ENCODE peak calls at places on chromosomes 13 and 19, in six cellular contexts. One of them, this sample, is unnamed.

GRCh38 chr13:73803997-73804396 is 330.2 kb downstream of the KLF12 start:
- DNase-seq in K562: no peak
- DNase-seq in HepG2: no peak
- DNase-seq in HL-60: no peak
- DNase-seq in SK-N-SH: no peak
- DNase-seq in H1: no peak
- DNase-seq in this sample: no peak

GRCh38 chr13:111460548-111461444 is 140.4 kb downstream of the TEX29 start:
- DNase-seq in K562: no peak
- DNase-seq in HL-60: no peak
- DNase-seq in H1: peak
- DNase-seq in SK-N-SH: peak
- DNase-seq in HepG2: peak
- DNase-seq in this sample: no peak

GRCh38 chr19:31354316-31354715 is 5.1 kb upstream of the TSHZ3 start:
- DNase-seq in K562: no peak
- DNase-seq in H1: no peak
- DNase-seq in HepG2: no peak
- DNase-seq in HL-60: no peak
- DNase-seq in SK-N-SH: peak
- DNase-seq in this sample: no peak

GRCh38 chr13:35475960-35476943 is at the start of gene MAB21L1:
- DNase-seq in HepG2: no peak
- DNase-seq in K562: no peak
- DNase-seq in H1: no peak
- DNase-seq in SK-N-SH: peak
- DNase-seq in HL-60: no peak
- DNase-seq in this sample: no peak

GRCh38 chr19:290539-291521 is at the start of gene PLPP2:
- DNase-seq in HL-60: no peak
- DNase-seq in SK-N-SH: peak
- DNase-seq in HepG2: no peak
- DNase-seq in H1: peak
- DNase-seq in K562: peak
- DNase-seq in this sample: no peak

GRCh38 chr19:51203941-51204720 is 20.7 kb upstream of the CD33 start:
- DNase-seq in HL-60: no peak
- DNase-seq in K562: no peak
- DNase-seq in SK-N-SH: no peak
- DNase-seq in HepG2: no peak
- DNase-seq in H1: no peak
- DNase-seq in this sample: no peak

GRCh38 chr13:66618702-66619101 is 611.4 kb downstream of the PCDH9 start:
- DNase-seq in HL-60: no peak
- DNase-seq in HepG2: peak
- DNase-seq in K562: peak
- DNase-seq in SK-N-SH: peak
- DNase-seq in H1: no peak
- DNase-seq in this sample: no peak

GRCh38 chr13:110989331-110989730 is 74.5 kb upstream of the ANKRD10 start:
- DNase-seq in HepG2: no peak
- DNase-seq in HL-60: no peak
- DNase-seq in K562: no peak
- DNase-seq in H1: no peak
- DNase-seq in SK-N-SH: no peak
- DNase-seq in this sample: no peak

GRCh38 chr13:48892311-48892710 is 83.4 kb upstream of the FNDC3A start:
- DNase-seq in K562: no peak
- DNase-seq in HepG2: peak
- DNase-seq in HL-60: no peak
- DNase-seq in H1: no peak
- DNase-seq in SK-N-SH: no peak
- DNase-seq in this sample: no peak

GRCh38 chr19:35240322-35240721 is 8.5 kb upstream of the LSR start:
- DNase-seq in HepG2: no peak
- DNase-seq in H1: no peak
- DNase-seq in K562: no peak
- DNase-seq in SK-N-SH: no peak
- DNase-seq in HL-60: no peak
- DNase-seq in this sample: peak

GRCh38 chr13:107767119-107767518 is 448.2 kb downstream of the LIG4 start:
- DNase-seq in SK-N-SH: peak
- DNase-seq in K562: no peak
- DNase-seq in HepG2: no peak
- DNase-seq in HL-60: no peak
- DNase-seq in H1: no peak
- DNase-seq in this sample: no peak

GRCh38 chr13:102708211-102708610 is 13.4 kb upstream of the METTL21C start:
- DNase-seq in SK-N-SH: no peak
- DNase-seq in H1: no peak
- DNase-seq in HL-60: no peak
- DNase-seq in HepG2: no peak
- DNase-seq in K562: no peak
- DNase-seq in this sample: no peak

DNA sequence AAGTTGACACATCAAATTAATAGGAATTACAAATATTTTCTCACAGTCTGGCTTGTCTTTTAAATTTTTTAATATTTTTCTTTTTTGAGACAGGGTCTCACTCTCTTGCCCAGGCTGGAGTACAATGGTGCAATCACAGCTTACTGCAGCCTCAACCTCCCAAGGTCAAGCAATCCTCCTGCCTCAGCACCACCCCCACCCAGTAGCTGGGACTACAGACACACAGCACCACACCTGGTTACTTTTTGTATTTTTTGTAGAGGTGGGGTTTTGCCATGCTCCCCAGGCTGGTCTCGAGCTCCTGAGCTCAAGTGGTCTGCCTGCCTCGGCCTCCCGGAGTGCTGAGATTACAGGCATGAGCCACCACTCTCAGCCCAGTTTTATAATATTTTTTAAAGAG is 72.0 kb downstream of the SPATA13 start:
- DNase-seq in SK-N-SH: no peak
- DNase-seq in HL-60: no peak
- DNase-seq in HepG2: no peak
- DNase-seq in H1: no peak
- DNase-seq in K562: no peak
- DNase-seq in this sample: no peak
- TF ChIP-seq GABPA in SK-N-SH: no peak
- TF ChIP-seq GABPA in HL-60: no peak
- TF ChIP-seq GABPA in HepG2: no peak
- TF ChIP-seq GABPA in H1: no peak
- TF ChIP-seq GABPA in K562: no peak
- TF ChIP-seq GABPA in this sample: no peak

GRCh38 chr19:2046046-2046907 is 4.8 kb downstream of the MKNK2 start:
- DNase-seq in H1: no peak
- DNase-seq in HepG2: no peak
- DNase-seq in HL-60: peak
- DNase-seq in SK-N-SH: no peak
- DNase-seq in K562: peak
- DNase-seq in this sample: no peak

GRCh38 chr19:2048104-2048958 is 2.7 kb downstream of the MKNK2 start:
- DNase-seq in HepG2: no peak
- DNase-seq in HL-60: no peak
- DNase-seq in SK-N-SH: no peak
- DNase-seq in H1: no peak
- DNase-seq in K562: no peak
- DNase-seq in this sample: no peak

GRCh38 chr19:2047076-2047448 is 4.0 kb downstream of the MKNK2 start:
- DNase-seq in H1: no peak
- DNase-seq in SK-N-SH: no peak
- DNase-seq in HL-60: no peak
- DNase-seq in HepG2: no peak
- DNase-seq in K562: no peak
- DNase-seq in this sample: no peak

GRCh38 chr19:2048959-2049740 is 1.9 kb downstream of the MKNK2 start:
- DNase-seq in H1: no peak
- DNase-seq in HL-60: peak
- DNase-seq in SK-N-SH: no peak
- DNase-seq in K562: no peak
- DNase-seq in HepG2: no peak
- DNase-seq in this sample: no peak

DNA sequence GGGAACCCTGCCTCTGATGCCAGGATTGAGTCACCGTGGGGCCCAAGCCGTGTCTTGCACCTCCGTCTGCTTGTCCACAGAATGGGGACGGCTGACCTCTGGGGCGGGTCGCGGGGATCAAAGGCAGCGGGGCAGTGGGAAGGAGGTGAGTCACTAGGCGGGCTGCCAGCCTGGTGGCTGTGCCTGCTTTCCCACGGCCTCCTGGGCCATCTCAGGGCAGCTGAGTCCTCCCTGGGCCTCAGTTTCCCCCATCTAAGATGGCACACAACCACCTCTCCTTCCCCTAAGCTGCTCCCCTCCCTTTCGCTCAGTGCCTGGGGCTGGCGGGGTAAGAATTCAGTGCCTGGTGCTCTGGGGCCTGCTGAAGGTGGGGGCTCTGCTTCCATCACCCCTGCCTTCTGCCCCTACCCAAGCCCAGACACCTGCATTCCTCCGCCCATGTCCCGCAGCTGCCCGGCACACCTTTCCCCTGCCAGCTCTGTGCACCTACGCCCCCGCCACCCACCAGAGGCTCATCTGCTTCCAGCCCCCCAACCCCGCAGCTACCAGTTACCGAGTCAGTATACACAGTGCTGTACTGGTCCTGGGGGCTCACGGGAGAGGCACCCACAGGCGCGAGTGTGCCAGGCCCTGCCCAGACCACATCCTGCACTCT is 3.5 kb downstream of the MKNK2 start:
- DNase-seq in H1: no peak
- DNase-seq in HepG2: no peak
- DNase-seq in K562: peak
- DNase-seq in HL-60: peak
- DNase-seq in SK-N-SH: no peak
- DNase-seq in this sample: no peak
- TF ChIP-seq GABPA in H1: no peak
- TF ChIP-seq GABPA in HepG2: no peak
- TF ChIP-seq GABPA in K562: no peak
- TF ChIP-seq GABPA in HL-60: no peak
- TF ChIP-seq GABPA in SK-N-SH: no peak
- TF ChIP-seq GABPA in this sample: no peak

DNA sequence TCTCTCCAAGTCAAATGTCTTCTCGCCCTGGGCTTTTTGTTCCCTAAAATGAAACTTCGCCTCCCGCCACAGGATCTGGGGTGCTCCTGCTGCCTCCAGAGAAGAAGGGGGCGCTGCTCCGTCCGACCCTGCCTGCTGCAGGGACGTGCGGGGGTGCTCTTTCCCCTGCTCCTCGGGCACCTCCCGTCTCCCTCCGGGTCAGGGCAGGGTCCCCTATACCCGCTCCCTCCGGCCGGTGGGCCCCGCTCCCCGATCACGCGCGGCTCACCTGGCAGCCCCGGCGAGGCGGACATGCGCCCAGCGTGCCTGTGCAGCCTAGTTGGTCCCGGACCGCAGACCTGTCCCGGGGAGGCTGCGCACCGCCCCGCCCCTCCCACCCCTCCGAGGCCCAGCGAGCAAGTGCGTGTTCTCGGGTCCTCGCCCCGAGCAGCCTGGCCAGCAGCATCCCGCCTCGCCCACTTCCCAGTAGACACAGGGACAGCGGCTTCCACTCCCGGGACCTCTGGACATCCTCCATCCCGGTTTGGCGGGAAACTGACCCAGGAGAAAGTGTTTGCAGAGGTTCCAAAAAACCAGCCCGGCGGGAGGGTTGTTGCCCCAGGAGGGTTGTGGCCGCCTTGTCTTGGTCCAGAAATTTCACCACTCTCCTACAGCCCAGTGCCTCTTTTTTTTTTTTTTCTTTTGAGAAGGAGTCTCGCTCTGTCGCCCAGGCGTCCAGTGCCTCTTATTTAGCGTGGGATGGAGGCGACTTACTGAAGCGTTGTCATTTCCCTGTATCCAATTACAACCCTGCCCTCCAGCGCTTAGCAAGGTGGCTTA is at the start of gene OXGR1:
- DNase-seq in SK-N-SH: peak
- DNase-seq in HepG2: no peak
- DNase-seq in HL-60: no peak
- DNase-seq in H1: no peak
- DNase-seq in K562: peak
- DNase-seq in this sample: no peak
- TF ChIP-seq GABPA in SK-N-SH: no peak
- TF ChIP-seq GABPA in HepG2: no peak
- TF ChIP-seq GABPA in HL-60: no peak
- TF ChIP-seq GABPA in H1: no peak
- TF ChIP-seq GABPA in K562: no peak
- TF ChIP-seq GABPA in this sample: no peak

DNA sequence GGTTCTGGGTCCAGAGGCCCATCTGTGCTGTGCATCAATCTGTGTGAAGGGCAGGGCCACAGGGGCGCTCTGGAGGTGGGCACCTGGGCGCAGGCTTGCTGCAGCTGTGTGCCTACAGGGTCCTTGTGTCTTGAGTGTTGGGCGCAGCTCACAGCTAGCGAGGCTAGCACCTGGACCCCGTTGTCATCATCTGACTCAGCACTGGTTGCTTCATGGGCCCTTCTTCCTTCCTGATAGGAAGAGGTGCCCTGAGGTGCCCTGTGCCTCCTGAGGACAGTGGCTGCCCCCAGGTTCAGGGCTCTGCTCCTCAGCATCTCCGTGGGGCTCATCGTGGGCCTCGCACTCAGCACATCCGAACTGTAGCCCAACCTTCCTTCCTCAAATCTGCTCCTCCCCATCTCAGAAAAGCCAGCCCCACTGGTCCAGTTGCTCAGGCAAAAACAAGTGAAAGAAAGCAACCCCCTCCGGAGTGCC is 54.8 kb downstream of the GATAD2A start:
- DNase-seq in HL-60: peak
- DNase-seq in K562: no peak
- DNase-seq in SK-N-SH: no peak
- DNase-seq in HepG2: no peak
- DNase-seq in H1: no peak
- DNase-seq in this sample: no peak
- TF ChIP-seq GABPA in HL-60: no peak
- TF ChIP-seq GABPA in K562: no peak
- TF ChIP-seq GABPA in SK-N-SH: no peak
- TF ChIP-seq GABPA in HepG2: no peak
- TF ChIP-seq GABPA in H1: no peak
- TF ChIP-seq GABPA in this sample: no peak

DNA sequence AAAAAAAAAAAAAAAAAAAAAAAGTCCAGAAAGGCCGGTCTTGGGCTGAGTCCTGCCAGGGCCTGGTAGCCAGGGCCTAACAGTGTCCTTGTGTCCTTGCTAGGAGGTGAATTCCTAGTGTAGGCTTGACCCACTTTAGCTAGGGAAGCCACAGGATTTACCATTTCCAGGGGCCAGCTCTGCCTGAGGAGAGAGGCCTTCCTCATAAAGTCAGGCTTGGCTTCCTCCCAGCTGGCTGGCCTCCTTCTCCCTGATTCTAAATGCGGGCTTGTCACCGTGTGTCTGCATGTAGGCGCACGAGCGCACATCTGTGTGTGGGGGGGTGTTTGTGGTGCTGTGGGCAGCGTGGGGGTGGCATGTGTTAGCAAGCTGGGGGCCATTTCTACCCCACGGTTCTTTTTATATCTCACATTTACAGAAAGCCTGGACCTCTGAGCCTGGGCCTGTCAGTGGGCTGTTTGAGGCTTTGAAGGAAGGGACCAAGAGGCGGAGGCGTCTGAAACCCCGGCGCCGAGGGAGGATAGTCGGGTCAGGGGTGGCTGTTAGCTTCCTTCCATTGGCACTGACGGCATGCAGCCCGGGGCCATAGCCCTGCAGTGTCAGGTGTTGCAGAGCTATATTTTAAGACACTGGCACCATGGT is 31.7 kb downstream of the IER2 start:
- DNase-seq in H1: no peak
- DNase-seq in HepG2: no peak
- DNase-seq in K562: no peak
- DNase-seq in SK-N-SH: peak
- DNase-seq in HL-60: peak
- DNase-seq in this sample: no peak
- TF ChIP-seq GABPA in H1: no peak
- TF ChIP-seq GABPA in HepG2: no peak
- TF ChIP-seq GABPA in K562: no peak
- TF ChIP-seq GABPA in SK-N-SH: no peak
- TF ChIP-seq GABPA in HL-60: no peak
- TF ChIP-seq GABPA in this sample: no peak